ENCODE peak calls at places on chromosome 19, in seven cellular contexts. A, F, R, T, U, E and X are unnamed samples.

GRCh38 chr19:10283301-10283733 is 3.4 kb upstream of the ICAM4 start:
- DNase-seq in U (no peak), F (no peak), R (no peak), A (no peak), T (no peak), E (no peak), X (peak; percentile 40)

GRCh38 chr19:2315121-2315817 is 7.3 kb upstream of the LINGO3 start:
- DNase-seq in A (no peak), R (no peak), F (no peak), E (no peak), T (no peak), U (no peak), X (no peak)

GRCh38 chr19:41095703-41096102 is 7.5 kb downstream of the CYP2A13 start:
- DNase-seq in A (no peak), E (no peak), T (no peak), F (no peak), U (peak; percentile 30), R (no peak), X (no peak)

GRCh38 chr19:1747285-1748114 is 5.8 kb upstream of the ONECUT3 start:
- DNase-seq in T (peak; percentile 71), U (peak; percentile 70), R (no peak), F (no peak), E (peak; percentile 9), A (no peak), X (peak; percentile 99)

GRCh38 chr19:53916004-53916403 is 6.9 kb downstream of the CACNG7 start:
- DNase-seq in R (no peak), U (no peak), E (no peak), T (no peak), A (no peak), F (no peak), X (no peak)

GRCh38 chr19:40341601-40342482 is 6.4 kb downstream of the C19orf47 start:
- DNase-seq in A (no peak), E (no peak), R (no peak), U (no peak), T (peak; percentile 57), F (no peak), X (peak; percentile 37)

GRCh38 chr19:35292986-35293732 is 1.2 kb downstream of the MAG start:
- DNase-seq in E (no peak), F (peak; percentile 14), R (no peak), U (no peak), T (peak; percentile 28), A (no peak), X (no peak)

GRCh38 chr19:30008169-30008568 is 66.1 kb downstream of the URI1 start:
- DNase-seq in U (no peak), T (no peak), E (no peak), F (no peak), R (no peak), A (no peak), X (no peak)

GRCh38 chr19:23718802-23719201 is 31.8 kb upstream of the ZNF675 start:
- DNase-seq in A (no peak), E (no peak), R (no peak), U (peak; percentile 42), T (no peak), F (no peak), X (no peak)

GRCh38 chr19:37931941-37932655 is 25.1 kb downstream of the SIPA1L3 start:
- DNase-seq in A (no peak), U (peak; percentile 69), F (peak; percentile 53), R (no peak), T (peak; percentile 76), E (no peak), X (peak; percentile 96)

GRCh38 chr19:37009871-37010270 is 68.4 kb upstream of the ZNF420 start:
- DNase-seq in A (no peak), R (no peak), F (no peak), E (no peak), U (no peak), T (no peak), X (no peak)

GRCh38 chr19:56341948-56342347 is 27.3 kb upstream of the ZSCAN5A start:
- DNase-seq in F (no peak), U (no peak), T (no peak), R (no peak), E (no peak), A (no peak), X (no peak)

GRCh38 chr19:28281676-28282075 is 931.3 kb downstream of the UQCRFS1 start:
- DNase-seq in T (no peak), A (no peak), R (no peak), E (no peak), U (no peak), F (no peak), X (no peak)

GRCh38 chr19:33085570-33086128 is 4.7 kb downstream of the GPATCH1 start:
- DNase-seq in E (no peak), R (no peak), U (no peak), T (no peak), A (no peak), F (no peak), X (no peak)

GRCh38 chr19:45161715-45162463 is 1.1 kb upstream of the NKPD1 start:
- DNase-seq in F (no peak), E (no peak), A (no peak), U (peak; percentile 79), T (peak; percentile 51), R (no peak), X (no peak)

GRCh38 chr19:16031872-16032200 is 44.5 kb upstream of the TPM4 start:
- DNase-seq in U (no peak), F (no peak), T (no peak), E (no peak), A (no peak), R (no peak), X (no peak)

GRCh38 chr19:1291761-1292418 is 6.2 kb downstream of the EFNA2 start:
- DNase-seq in E (no peak), T (peak; percentile 37), U (no peak), A (no peak), F (no peak), R (no peak), X (no peak)

GRCh38 chr19:1315470-1316166 is 29.9 kb downstream of the EFNA2 start:
- DNase-seq in T (peak; percentile 75), E (no peak), A (no peak), F (peak; percentile 47), U (peak; percentile 66), R (peak; percentile 24), X (peak; percentile 59)